ENCODE peak calls at places on chromosomes 3 and 15, in ten cellular contexts. M is bronchial epithelial cell, Z is suprapubic skin, D is left ventricle myocardium inferior, Q is hepatocyte, A is left lung, I is brain microvascular endothelial cell, N is PC-9, X is uterus, B is PC-3. V is an unnamed sample.
A peak's percentile ranks its signal among the peaks of the same experiment; 100 is the strongest.

GRCh38 chr3:122564155-122564912 is at the start of the genes DTX3L and PARP9:
- DNase-seq in M (peak; percentile 64), Z (peak; percentile 92), D (peak; percentile 86), Q (peak; percentile 91), A (peak; percentile 96), I (peak; percentile 65), N (peak; percentile 82), X (peak; percentile 84), B (peak; percentile 83), V (peak; percentile 88)

GRCh38 chr15:52208306-52208946 is 17.2 kb upstream of the GNB5 start:
- DNase-seq in M (peak; percentile 62), Z (no peak), D (peak; percentile 31), Q (peak; percentile 77), A (no peak), I (peak; percentile 75), N (peak; percentile 55), X (peak; percentile 41), B (peak; percentile 61), V (peak; percentile 61)

GRCh38 chr3:57077630-57078365 is 17.3 kb downstream of the SPATA12 start:
- DNase-seq in M (no peak), Z (no peak), D (no peak), Q (no peak), A (no peak), I (no peak), N (no peak), X (no peak), B (no peak), V (no peak)

GRCh38 chr3:58011580-58011979 is 3.4 kb downstream of the FLNB start:
- DNase-seq in M (no peak), Z (no peak), D (no peak), Q (no peak), A (no peak), I (no peak), N (no peak), X (no peak), B (no peak), V (no peak)

GRCh38 chr3:137163241-137163916 is 205.6 kb downstream of the IL20RB start:
- DNase-seq in M (no peak), Z (no peak), D (no peak), Q (peak; percentile 17), A (no peak), I (no peak), N (no peak), X (peak; percentile 20), B (no peak), V (no peak)

GRCh38 chr15:80932989-80933388 is 56.6 kb downstream of the MESD start:
- DNase-seq in M (no peak), Z (no peak), D (peak; percentile 56), Q (no peak), A (no peak), I (peak; percentile 14), N (no peak), X (no peak), B (no peak), V (no peak)

GRCh38 chr3:140630866-140631265 is 47.0 kb upstream of the TRIM42 start:
- DNase-seq in M (peak; percentile 13), Z (no peak), D (no peak), Q (no peak), A (no peak), I (peak; percentile 41), N (no peak), X (no peak), B (no peak), V (no peak)

GRCh38 chr3:149356630-149357029 is 20.8 kb downstream of the TM4SF1 start:
- DNase-seq in M (no peak), Z (no peak), D (no peak), Q (no peak), A (no peak), I (no peak), N (no peak), X (no peak), B (no peak), V (no peak)

GRCh38 chr3:88000853-88001252 is 58.0 kb downstream of the CGGBP1 start:
- DNase-seq in M (no peak), Z (no peak), D (no peak), Q (peak; percentile 35), A (no peak), I (no peak), N (no peak), X (no peak), B (no peak), V (no peak)

GRCh38 chr3:145259166-145259565 is 901.8 kb downstream of the PLOD2 start:
- DNase-seq in M (no peak), Z (no peak), D (no peak), Q (no peak), A (no peak), I (no peak), N (no peak), X (no peak), B (no peak), V (no peak)

GRCh38 chr3:190266915-190267290 is 55.3 kb downstream of the CLDN1 start:
- DNase-seq in M (peak; percentile 33), Z (no peak), D (no peak), Q (no peak), A (no peak), I (no peak), N (no peak), X (no peak), B (no peak), V (no peak)

GRCh38 chr3:190269096-190269495 is 53.1 kb downstream of the CLDN1 start:
- DNase-seq in M (no peak), Z (no peak), D (no peak), Q (no peak), A (no peak), I (no peak), N (no peak), X (peak; percentile 48), B (no peak), V (no peak)

DNA sequence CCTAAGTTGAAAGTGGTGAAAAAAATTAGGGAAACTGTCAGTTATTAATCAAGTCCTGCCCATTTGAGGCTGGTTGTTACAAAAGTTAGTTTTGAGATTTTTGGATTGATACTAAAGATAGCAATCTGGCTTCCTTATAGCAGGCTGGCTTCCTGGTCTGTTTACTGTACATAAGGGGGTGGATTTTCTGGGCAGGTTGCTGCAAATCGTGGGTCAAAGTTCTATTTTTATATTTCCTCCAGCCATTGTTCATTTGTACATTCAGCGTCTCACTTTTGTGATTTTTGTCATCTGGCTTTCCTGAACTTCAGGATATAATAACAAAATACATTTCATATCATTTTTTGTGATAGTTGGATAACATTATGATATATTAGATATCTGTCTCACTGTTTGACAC is 49.5 kb downstream of the CLDN1 start:
- DNase-seq in M (no peak), Z (no peak), D (no peak), Q (no peak), A (no peak), I (no peak), N (no peak), X (no peak), B (no peak), V (no peak)
- H3K27me3 ChIP-seq in M (no peaks in the 10 kb centered on the region), Z (no peaks in the 10 kb centered on the region), D (no peaks in the 10 kb centered on the region), Q (no peaks in the 10 kb centered on the region), A (no peaks in the 10 kb centered on the region), I (no peaks in the 10 kb centered on the region), N (no peaks in the 10 kb centered on the region), X (no peaks in the 10 kb centered on the region), B (no peaks in the 10 kb centered on the region), V (no peaks in the 10 kb centered on the region)

GRCh38 chr15:92845109-92845508 is 55.0 kb upstream of the CHD2 start:
- DNase-seq in M (peak; percentile 66), Z (no peak), D (no peak), Q (peak; percentile 54), A (no peak), I (no peak), N (no peak), X (no peak), B (peak; percentile 57), V (no peak)
- TF ChIP-seq CTCF in M (no peak), Z (no peak), D (no peak), Q (no peak), A (no peak), I (no peak), N (no peak), X (no peak), B (no peak), V (no peak)

DNA sequence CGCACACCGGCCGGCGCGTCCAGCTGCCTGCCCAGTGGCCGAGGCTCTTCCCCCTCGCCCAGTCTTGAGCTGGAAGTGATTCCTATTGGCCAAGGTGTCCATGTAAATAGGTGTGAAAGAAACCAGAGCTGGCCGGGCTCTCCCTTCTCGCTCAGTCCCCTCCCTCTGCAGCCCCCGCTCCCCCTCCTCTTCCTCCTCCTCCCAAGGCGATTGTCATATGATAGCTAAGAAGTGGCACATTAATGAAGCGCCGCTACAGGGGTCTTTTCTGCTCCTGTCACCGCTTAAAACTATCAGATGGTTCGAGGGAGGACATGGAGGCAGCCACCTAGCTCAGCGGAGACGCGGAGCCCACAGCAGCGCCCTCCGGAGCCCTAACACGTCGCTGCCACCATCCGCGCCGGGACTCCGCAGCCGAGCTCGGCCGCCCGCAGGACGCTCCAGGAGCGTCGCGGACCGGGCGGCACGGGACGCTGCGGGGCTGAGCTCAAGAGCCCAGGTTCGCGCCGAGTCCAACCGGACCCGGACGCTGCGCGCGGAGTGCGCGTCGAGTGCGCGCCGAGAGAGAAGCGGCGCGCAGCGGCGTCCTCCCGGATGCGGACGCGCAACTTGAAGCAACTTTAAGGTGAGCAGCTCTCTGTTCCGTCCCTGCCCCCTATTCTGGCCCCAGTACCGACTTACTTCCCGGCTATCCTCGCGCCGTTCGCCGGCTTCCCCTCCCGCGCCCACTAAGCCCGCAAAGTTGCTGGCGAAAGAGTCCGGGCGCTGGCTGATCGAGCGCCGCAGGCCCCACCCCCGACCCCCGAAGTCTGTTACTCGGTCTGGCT is at the start of gene FOXB1:
- DNase-seq in M (no peak), Z (no peak), D (no peak), Q (peak; percentile 35), A (peak; percentile 61), I (no peak), N (peak; percentile 66), X (no peak), B (no peak), V (no peak)
- H3K27me3 ChIP-seq in M (peaks cover 80% of the 10 kb centered on the region), Z (peaks cover 100% of the 10 kb centered on the region), D (peaks cover 100% of the 10 kb centered on the region), Q (peaks cover 99% of the 10 kb centered on the region), A (peaks cover 100% of the 10 kb centered on the region), I (peaks cover 91% of the 10 kb centered on the region), N (no peaks in the 10 kb centered on the region), X (peaks cover 16% of the 10 kb centered on the region), B (peaks cover 67% of the 10 kb centered on the region), V (peaks cover 100% of the 10 kb centered on the region)

GRCh38 chr15:96304839-96305238 is 25.7 kb upstream of the NR2F2 start:
- DNase-seq in M (no peak), Z (no peak), D (no peak), Q (no peak), A (no peak), I (no peak), N (no peak), X (no peak), B (no peak), V (no peak)

GRCh38 chr15:96306321-96306720 is 24.2 kb upstream of the NR2F2 start:
- DNase-seq in M (no peak), Z (no peak), D (no peak), Q (no peak), A (no peak), I (no peak), N (no peak), X (no peak), B (no peak), V (no peak)

GRCh38 chr15:96300808-96301207 is 29.7 kb upstream of the NR2F2 start:
- DNase-seq in M (no peak), Z (no peak), D (no peak), Q (no peak), A (no peak), I (no peak), N (no peak), X (peak; percentile 42), B (no peak), V (no peak)

GRCh38 chr15:96307856-96308394 is 22.6 kb upstream of the NR2F2 start:
- DNase-seq in M (no peak), Z (no peak), D (no peak), Q (no peak), A (no peak), I (no peak), N (no peak), X (no peak), B (no peak), V (no peak)

GRCh38 chr15:96303503-96304054 is 26.9 kb upstream of the NR2F2 start:
- DNase-seq in M (no peak), Z (no peak), D (no peak), Q (no peak), A (no peak), I (no peak), N (no peak), X (no peak), B (no peak), V (no peak)
- TF ChIP-seq CTCF in M (no peak), Z (no peak), D (no peak), Q (no peak), A (no peak), I (no peak), N (no peak), X (no peak), B (no peak), V (no peak)